ENCODE peak calls at places on chromosome 20, in four cellular contexts. E is tibial artery, A is testis, H is mammary epithelial cell. W is an unnamed sample.

GRCh38 chr20:46022411-46023147 is 6.4 kb upstream of the SLC12A5 start:
- DNase-seq in E (no peak), H (peak; percentile 23), A (peak; percentile 70), W (no peak)

GRCh38 chr20:50496773-50497375 is 13.3 kb upstream of the PTPN1 start:
- DNase-seq in H (peak; percentile 94), A (no peak), E (no peak), W (peak; percentile 99)

GRCh38 chr20:24964518-24964838 is 15.4 kb downstream of the CST7 start:
- DNase-seq in H (no peak), E (no peak), A (no peak), W (no peak)

GRCh38 chr20:38158701-38159325 is 6.3 kb downstream of the TGM2 start:
- DNase-seq in H (no peak), A (no peak), E (peak; percentile 63), W (no peak)

GRCh38 chr20:62220666-62221568 is 839 bp upstream of the HRH3 start:
- DNase-seq in H (no peak), A (peak; percentile 25), E (no peak), W (no peak)

GRCh38 chr20:52552181-52552872 is 360.7 kb upstream of the ZFP64 start:
- DNase-seq in H (peak; percentile 21), E (no peak), A (no peak), W (peak; percentile 88)

GRCh38 chr20:57835053-57835452 is 125.2 kb upstream of the PMEPA1 start:
- DNase-seq in A (no peak), E (no peak), H (no peak), W (peak; percentile 28)

GRCh38 chr20:10133532-10133931 is 85.1 kb upstream of the SNAP25 start:
- DNase-seq in E (no peak), A (no peak), H (no peak), W (no peak)

GRCh38 chr20:10647909-10648308 is 25.9 kb downstream of the JAG1 start:
- DNase-seq in A (no peak), H (no peak), E (peak; percentile 17), W (no peak)

GRCh38 chr20:8454137-8454712 is 322.2 kb downstream of the PLCB1 start:
- DNase-seq in E (no peak), A (peak; percentile 22), H (peak; percentile 43), W (peak; percentile 39)

GRCh38 chr20:16020971-16021370 is 552.3 kb downstream of the KIF16B start:
- DNase-seq in E (no peak), A (no peak), H (peak; percentile 92), W (peak; percentile 30)

GRCh38 chr20:47620808-47621805 is 119.4 kb downstream of the NCOA3 start:
- DNase-seq in H (peak; percentile 36), E (no peak), A (no peak), W (peak; percentile 70)

GRCh38 chr20:64130271-64130670 is 22.9 kb upstream of the NPBWR2 start:
- DNase-seq in E (no peak), A (no peak), H (no peak), W (no peak)

GRCh38 chr20:34989670-34990069 is 34.0 kb downstream of the MYH7B start:
- DNase-seq in A (no peak), E (no peak), H (no peak), W (no peak)

GRCh38 chr20:57390604-57391438 is at the start of gene RBM38:
- DNase-seq in E (peak; percentile 24), A (peak; percentile 74), H (peak; percentile 34), W (no peak)

GRCh38 chr20:3164043-3164762 is 4.5 kb upstream of the FASTKD5 start:
- DNase-seq in E (no peak), H (no peak), A (no peak), W (no peak)

GRCh38 chr20:15918631-15919030 is 654.6 kb downstream of the KIF16B start:
- DNase-seq in H (no peak), E (no peak), A (no peak), W (no peak)

GRCh38 chr20:62876826-62877728 is 15.5 kb upstream of the TCFL5 start:
- DNase-seq in E (peak; percentile 83), A (peak; percentile 83), H (no peak), W (no peak)

GRCh38 chr20:39491711-39492110 is 529.6 kb downstream of the DHX35 start:
- DNase-seq in H (no peak), A (no peak), E (no peak), W (no peak)

GRCh38 chr20:38840053-38840893 is 34.8 kb downstream of the PPP1R16B start:
- DNase-seq in A (peak; percentile 76), E (no peak), H (no peak), W (no peak)

GRCh38 chr20:52399352-52399751 is 207.8 kb upstream of the ZFP64 start:
- DNase-seq in E (no peak), H (no peak), A (no peak), W (no peak)

GRCh38 chr20:7790189-7790588 is 150.1 kb downstream of the HAO1 start:
- DNase-seq in E (no peak), H (peak; percentile 68), A (no peak), W (peak; percentile 39)

GRCh38 chr20:10524034-10524476 is 89.0 kb downstream of the SLX4IP start:
- DNase-seq in A (peak; percentile 51), E (peak; percentile 77), H (no peak), W (no peak)

GRCh38 chr20:17381701-17382100 is 149.5 kb downstream of the BFSP1 start:
- DNase-seq in A (no peak), H (peak; percentile 12), E (no peak), W (peak; percentile 23)

GRCh38 chr20:3238616-3239025 is 369 bp downstream of the SLC4A11 start:
- DNase-seq in A (peak; percentile 23), E (no peak), H (peak; percentile 67), W (peak; percentile 33)

GRCh38 chr20:35174458-35175216 is 2.8 kb downstream of the PROCR start:
- DNase-seq in H (no peak), E (no peak), A (peak; percentile 60), W (no peak)

GRCh38 chr20:2387180-2387577 is 6.5 kb downstream of the TGM6 start:
- DNase-seq in H (no peak), E (no peak), A (peak; percentile 44), W (peak; percentile 49)

GRCh38 chr20:9506337-9506821 is 8.0 kb upstream of the LAMP5 start:
- DNase-seq in E (no peak), H (no peak), A (no peak), W (no peak)

GRCh38 chr20:846894-847278 is 13.4 kb downstream of the FAM110A start:
- DNase-seq in E (no peak), H (no peak), A (no peak), W (no peak)

GRCh38 chr20:38764563-38765355 is 16.5 kb downstream of the ACTR5 start:
- DNase-seq in H (peak; percentile 90), E (peak; percentile 57), A (no peak), W (peak; percentile 91)

GRCh38 chr20:54545959-54546358 is 70.6 kb downstream of the DOK5 start:
- DNase-seq in A (no peak), H (no peak), E (no peak), W (no peak)

GRCh38 chr20:57465486-57465885 is 59.5 kb downstream of the CTCFL start:
- DNase-seq in E (no peak), A (no peak), H (no peak), W (no peak)

GRCh38 chr20:2703716-2704475 is 11.3 kb downstream of the EBF4 start:
- DNase-seq in E (no peak), H (no peak), A (no peak), W (no peak)

GRCh38 chr20:53870426-53871199 is 199.8 kb downstream of the BCAS1 start:
- DNase-seq in H (no peak), A (no peak), E (no peak), W (no peak)

GRCh38 chr20:47605673-47606413 is 104.2 kb downstream of the NCOA3 start:
- DNase-seq in H (no peak), A (no peak), E (no peak), W (no peak)

GRCh38 chr20:48706116-48706656 is 121.6 kb downstream of the PREX1 start:
- DNase-seq in E (no peak), A (no peak), H (no peak), W (no peak)

GRCh38 chr20:5401277-5401676 is 84.5 kb upstream of the PROKR2 start:
- DNase-seq in H (no peak), A (no peak), E (no peak), W (no peak)

GRCh38 chr20:32231245-32231644 is 23.6 kb downstream of the POFUT1 start:
- DNase-seq in H (no peak), E (no peak), A (no peak), W (no peak)
- TF ChIP-seq CTCF in H (no peak), E (no peak), A (no peak), W (no peak)

DNA sequence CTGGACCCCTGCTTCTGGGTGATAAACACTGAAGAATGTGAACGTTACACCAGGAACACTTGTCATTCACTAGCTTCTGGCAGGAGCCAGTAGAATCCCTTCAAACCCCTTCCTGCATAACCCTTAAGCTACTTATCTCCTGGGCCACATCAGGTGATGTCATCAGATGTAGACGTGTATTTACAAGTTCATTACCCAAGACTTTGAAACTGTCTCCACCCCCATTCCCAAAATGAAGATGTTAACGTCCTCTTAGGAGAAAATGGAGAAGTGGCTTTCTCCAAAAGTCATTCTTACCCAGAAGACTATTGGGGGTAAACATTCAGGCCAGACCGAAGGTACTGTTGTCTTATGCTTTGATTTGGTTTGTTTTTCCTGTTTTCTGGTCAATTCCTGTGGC is 107.9 kb upstream of the CD93 start:
- DNase-seq in E (no peak), A (no peak), H (peak; percentile 43), W (peak; percentile 83)
- H3K4me3 ChIP-seq in E (no peak overlapping the region), A (no peak overlapping the region), H (no peak overlapping the region), W (no peak overlapping the region)

GRCh38 chr20:40798066-40798465 is 109.0 kb upstream of the MAFB start:
- DNase-seq in H (no peak), E (no peak), A (no peak), W (no peak)

GRCh38 chr20:40803381-40803780 is 114.3 kb upstream of the MAFB start:
- DNase-seq in H (no peak), E (no peak), A (no peak), W (no peak)

GRCh38 chr20:40805592-40805991 is 116.6 kb upstream of the MAFB start:
- DNase-seq in A (no peak), H (no peak), E (no peak), W (no peak)

GRCh38 chr20:40807094-40807623 is 118.1 kb upstream of the MAFB start:
- DNase-seq in A (no peak), H (no peak), E (no peak), W (no peak)

GRCh38 chr20:40802886-40803285 is 113.8 kb upstream of the MAFB start:
- DNase-seq in E (no peak), A (no peak), H (no peak), W (no peak)
- H3K27me3 ChIP-seq in E (no peaks in the 10 kb centered on the region), A (no peaks in the 10 kb centered on the region), H (no peaks in the 10 kb centered on the region), W (no peaks in the 10 kb centered on the region)

GRCh38 chr20:19903168-19903676 is 113.9 kb upstream of the NAA20 start:
- DNase-seq in E (peak; percentile 44), A (peak; percentile 40), H (no peak), W (peak; percentile 52)

GRCh38 chr20:19895761-19896160 is 121.4 kb upstream of the NAA20 start:
- DNase-seq in H (no peak), E (no peak), A (no peak), W (no peak)

GRCh38 chr20:19897891-19898290 is 119.3 kb upstream of the NAA20 start:
- DNase-seq in A (no peak), E (no peak), H (no peak), W (no peak)

GRCh38 chr20:19901226-19901625 is 115.9 kb upstream of the NAA20 start:
- DNase-seq in A (no peak), H (peak; percentile 20), E (no peak), W (no peak)
- TF ChIP-seq CTCF in A (no peak), H (no peak), E (no peak), W (no peak)

W was measured in bronchial epithelial cell.